ENCODE peak calls at places on chromosomes 5 and 9, in five cellular contexts. A is kidney, O is GM23248, Q is Karpas-422, B is NT2/D1. I is an unnamed sample.

GRCh38 chr5:433836-434235 is 9.1 kb upstream of the EXOC3 start:
- DNase-seq in A (peak), O (no peak), Q (no peak), B (no peak), I (no peak)

GRCh38 chr5:74290634-74291033 is 349.9 kb downstream of the ENC1 start:
- DNase-seq in A (no peak), O (no peak), Q (no peak), B (no peak), I (no peak)

GRCh38 chr9:87337335-87338074 is 160.2 kb upstream of the DAPK1 start:
- DNase-seq in A (no peak), O (peak), Q (no peak), B (peak), I (peak)

GRCh38 chr9:32570262-32570661 is 2.7 kb downstream of the NDUFB6 start:
- DNase-seq in A (no peak), O (no peak), Q (no peak), B (no peak), I (no peak)

GRCh38 chr5:1007221-1007680 is 1.4 kb upstream of the NKD2 start:
- DNase-seq in A (peak), O (no peak), Q (no peak), B (no peak), I (no peak)

GRCh38 chr5:159051431-159052281 is 48.1 kb downstream of the EBF1 start:
- DNase-seq in A (peak), O (peak), Q (peak), B (no peak), I (no peak)

GRCh38 chr9:110198357-110198756 is 9.6 kb downstream of the C9orf152 start:
- DNase-seq in A (no peak), O (no peak), Q (no peak), B (no peak), I (no peak)

GRCh38 chr5:93503598-93504067 is 77.4 kb downstream of the NR2F1-AS1 start:
- DNase-seq in A (no peak), O (peak), Q (no peak), B (no peak), I (no peak)

GRCh38 chr5:179230061-179230461 is 115.2 kb downstream of the ADAMTS2 start:
- DNase-seq in A (no peak), O (no peak), Q (no peak), B (no peak), I (peak)

GRCh38 chr5:139635606-139636206 is 12.4 kb upstream of the CXXC5 start:
- DNase-seq in A (peak), O (peak), Q (peak), B (no peak), I (peak)

GRCh38 chr5:121758640-121759039 is 93.0 kb upstream of the FTMT start:
- DNase-seq in A (no peak), O (no peak), Q (no peak), B (no peak), I (no peak)

GRCh38 chr5:141846031-141846430 is 32.2 kb downstream of the PCDH1 start:
- DNase-seq in A (peak), O (peak), Q (no peak), B (no peak), I (peak)

GRCh38 chr5:159206368-159206767 is 3.0 kb downstream of the RNF145 start:
- DNase-seq in A (no peak), O (peak), Q (peak), B (no peak), I (no peak)

GRCh38 chr5:2071562-2071961 is 188.8 kb upstream of the IRX4 start:
- DNase-seq in A (no peak), O (no peak), Q (no peak), B (no peak), I (no peak)

GRCh38 chr9:86637515-86637914 is 283.3 kb upstream of the TUT7 start:
- DNase-seq in A (no peak), O (peak), Q (peak), B (peak), I (peak)

GRCh38 chr9:79485258-79485657 is 86.5 kb upstream of the TLE4 start:
- DNase-seq in A (no peak), O (no peak), Q (no peak), B (no peak), I (no peak)

GRCh38 chr9:18142964-18143363 is 331.0 kb upstream of the ADAMTSL1 start:
- DNase-seq in A (no peak), O (peak), Q (no peak), B (no peak), I (no peak)

GRCh38 chr9:105132576-105132975 is 111.9 kb upstream of the SLC44A1 start:
- DNase-seq in A (no peak), O (peak), Q (no peak), B (no peak), I (no peak)

GRCh38 chr9:106696804-106697203 is 166.2 kb upstream of the ZNF462 start:
- DNase-seq in A (no peak), O (no peak), Q (no peak), B (no peak), I (no peak)

GRCh38 chr5:169350016-169350415 is 49.1 kb upstream of the SLIT3 start:
- DNase-seq in A (no peak), O (peak), Q (no peak), B (no peak), I (no peak)

GRCh38 chr9:93452710-93453046 is 703 bp downstream of the FAM120AOS start:
- DNase-seq in A (no peak), O (peak), Q (no peak), B (no peak), I (peak)

GRCh38 chr5:9428272-9428671 is 117.6 kb downstream of the SEMA5A start:
- DNase-seq in A (no peak), O (no peak), Q (no peak), B (no peak), I (no peak)

GRCh38 chr5:112228672-112229071 is 190.4 kb downstream of the EPB41L4A start:
- DNase-seq in A (peak), O (peak), Q (no peak), B (no peak), I (no peak)

GRCh38 chr9:1907465-1907864 is 107.7 kb upstream of the SMARCA2 start:
- DNase-seq in A (no peak), O (no peak), Q (no peak), B (no peak), I (no peak)

GRCh38 chr9:22158983-22159382 is 149.9 kb upstream of the CDKN2B start:
- DNase-seq in A (no peak), O (peak), Q (no peak), B (no peak), I (no peak)

GRCh38 chr9:129467739-129468666 is 152.9 kb downstream of the C9orf50 start:
- DNase-seq in A (no peak), O (no peak), Q (no peak), B (no peak), I (no peak)

GRCh38 chr9:127407505-127407868 is 10.5 kb downstream of the SLC2A8 start:
- DNase-seq in A (no peak), O (no peak), Q (no peak), B (no peak), I (no peak)

GRCh38 chr5:39680213-39680612 is 255.4 kb upstream of the DAB2 start:
- DNase-seq in A (no peak), O (no peak), Q (no peak), B (no peak), I (no peak)

GRCh38 chr9:127424669-127424986 is 446 bp downstream of the ZNF79 start:
- DNase-seq in A (no peak), O (no peak), Q (no peak), B (no peak), I (no peak)

GRCh38 chr5:60944904-60945759 is at the start of the genes ERCC8 and NDUFAF2:
- DNase-seq in A (peak), O (peak), Q (peak), B (peak), I (peak)

GRCh38 chr5:72523960-72524582 is 16.9 kb upstream of the ZNF366 start:
- DNase-seq in A (no peak), O (peak), Q (peak), B (peak), I (no peak)

GRCh38 chr5:110544603-110545002 is 181.9 kb downstream of the TMEM232 start:
- DNase-seq in A (no peak), O (peak), Q (no peak), B (no peak), I (no peak)

GRCh38 chr5:116553366-116553765 is 21.3 kb downstream of the SEMA6A start:
- DNase-seq in A (no peak), O (no peak), Q (no peak), B (no peak), I (no peak)

GRCh38 chr9:98906273-98907040 is 37.2 kb upstream of the COL15A1 start:
- DNase-seq in A (peak), O (no peak), Q (no peak), B (no peak), I (no peak)

GRCh38 chr5:24065786-24066185 is 558.4 kb downstream of the PRDM9 start:
- DNase-seq in A (no peak), O (peak), Q (no peak), B (no peak), I (no peak)

GRCh38 chr5:145511351-145511750 is 323.8 kb downstream of the PRELID2 start:
- DNase-seq in A (no peak), O (no peak), Q (no peak), B (no peak), I (no peak)

GRCh38 chr5:6340100-6340499 is 38.2 kb downstream of the MED10 start:
- DNase-seq in A (no peak), O (no peak), Q (no peak), B (no peak), I (no peak)

DNA sequence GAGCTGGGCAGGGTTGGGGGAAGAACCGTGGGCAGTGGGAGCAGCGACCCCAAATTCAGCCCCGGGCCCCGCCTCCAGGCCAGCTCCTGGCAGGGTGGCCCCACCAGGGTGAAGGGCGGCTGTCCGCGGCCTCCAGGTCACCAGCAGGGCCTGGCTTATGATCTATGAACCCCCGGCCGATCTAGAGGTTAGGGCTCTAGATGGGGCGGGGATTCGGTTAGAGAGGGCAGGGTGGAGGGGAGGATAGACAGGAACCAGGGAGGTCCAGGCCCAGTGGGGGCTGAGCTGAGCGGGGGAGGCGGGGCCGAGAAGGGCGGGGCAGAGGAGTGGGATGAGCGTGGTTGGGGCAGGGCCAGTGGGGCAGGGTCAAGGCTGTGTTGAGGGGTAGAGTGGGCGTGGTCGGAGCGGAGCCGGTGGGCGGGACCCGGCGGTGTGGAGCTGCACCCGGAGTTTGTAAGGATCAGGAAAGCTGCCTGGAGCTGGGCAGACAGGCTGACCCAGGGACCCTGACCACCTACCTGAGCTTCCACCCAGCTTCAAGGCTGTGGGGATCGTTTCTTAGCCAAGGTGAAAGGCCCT is 29.3 kb upstream of the OBP2B start:
- DNase-seq in A (peak), O (peak), Q (peak), B (peak), I (peak)
- H3K9ac ChIP-seq in A (no peak), O (peak), Q (no peak), B (peak), I (no peak)

GRCh38 chr9:12933957-12934356 is 159.1 kb downstream of the LURAP1L start:
- DNase-seq in A (no peak), O (peak), Q (no peak), B (no peak), I (no peak)

GRCh38 chr9:12935714-12936113 is 160.9 kb downstream of the LURAP1L start:
- DNase-seq in A (no peak), O (peak), Q (no peak), B (no peak), I (no peak)

GRCh38 chr9:12934515-12935301 is 159.9 kb downstream of the LURAP1L start:
- DNase-seq in A (no peak), O (peak), Q (no peak), B (no peak), I (no peak)

GRCh38 chr9:12930906-12931305 is 156.1 kb downstream of the LURAP1L start:
- DNase-seq in A (no peak), O (peak), Q (no peak), B (no peak), I (peak)
- H3K9ac ChIP-seq in A (no peak), O (no peak), Q (no peak), B (no peak), I (no peak)

GRCh38 chr9:132560604-132561304 is 21.7 kb upstream of the BARHL1 start:
- DNase-seq in A (no peak), O (no peak), Q (no peak), B (no peak), I (peak)

GRCh38 chr9:132557159-132557558 is 25.2 kb upstream of the BARHL1 start:
- DNase-seq in A (no peak), O (no peak), Q (no peak), B (no peak), I (no peak)

GRCh38 chr9:132559711-132560110 is 22.7 kb upstream of the BARHL1 start:
- DNase-seq in A (no peak), O (no peak), Q (no peak), B (no peak), I (no peak)

GRCh38 chr9:132557768-132558167 is 24.6 kb upstream of the BARHL1 start:
- DNase-seq in A (no peak), O (no peak), Q (no peak), B (no peak), I (no peak)

DNA sequence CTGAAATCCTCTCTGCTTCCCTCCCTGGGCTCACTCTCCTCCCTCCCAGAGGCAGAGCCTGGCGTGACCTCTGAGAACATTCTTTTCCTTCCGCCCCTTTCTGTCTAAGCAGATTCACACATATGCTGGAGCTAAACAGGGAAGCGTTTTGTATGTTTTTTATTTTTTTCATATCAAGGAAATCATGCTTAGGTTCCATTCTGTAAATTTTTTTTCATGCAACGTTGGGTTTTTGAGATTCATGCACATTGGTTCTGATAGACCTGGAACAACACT is 20.2 kb upstream of the BARHL1 start:
- DNase-seq in A (no peak), O (no peak), Q (no peak), B (no peak), I (no peak)
- H3K9ac ChIP-seq in A (no peak), O (no peak), Q (no peak), B (no peak), I (no peak)

DNA sequence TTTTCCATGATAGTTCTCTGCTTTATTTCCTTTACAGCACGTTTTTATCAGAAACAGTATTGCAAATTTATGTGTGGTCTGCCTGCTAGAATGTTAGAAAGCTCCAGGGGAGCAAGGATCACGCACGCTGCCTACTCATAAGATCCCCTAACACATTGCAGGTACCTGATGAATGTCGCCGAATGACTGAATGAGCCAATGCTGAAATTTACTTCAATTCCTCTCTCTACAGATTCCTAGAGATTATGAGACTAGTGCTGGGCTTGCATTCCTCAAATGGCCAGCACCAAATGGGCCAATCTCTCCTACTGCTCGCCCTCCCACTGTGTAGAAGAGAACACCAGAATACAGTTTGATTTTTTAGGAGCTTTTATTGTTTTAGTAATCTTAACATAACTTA is 25.6 kb downstream of the SPARC start:
- DNase-seq in A (no peak), O (no peak), Q (no peak), B (no peak), I (no peak)
- H3K9ac ChIP-seq in A (no peak), O (peak), Q (no peak), B (no peak), I (peak)

GRCh38 chr5:114361724-114362196 is at the start of gene KCNN2:
- DNase-seq in A (peak), O (peak), Q (no peak), B (peak), I (peak)

GRCh38 chr5:114362977-114363721 is 1.3 kb downstream of the KCNN2 start:
- DNase-seq in A (peak), O (no peak), Q (no peak), B (no peak), I (peak)

GRCh38 chr5:114360362-114360761 is 1.5 kb upstream of the KCNN2 start:
- DNase-seq in A (no peak), O (no peak), Q (no peak), B (no peak), I (no peak)

GRCh38 chr5:114362197-114362976 is 517 bp downstream of the KCNN2 start:
- DNase-seq in A (peak), O (peak), Q (no peak), B (no peak), I (peak)

DNA sequence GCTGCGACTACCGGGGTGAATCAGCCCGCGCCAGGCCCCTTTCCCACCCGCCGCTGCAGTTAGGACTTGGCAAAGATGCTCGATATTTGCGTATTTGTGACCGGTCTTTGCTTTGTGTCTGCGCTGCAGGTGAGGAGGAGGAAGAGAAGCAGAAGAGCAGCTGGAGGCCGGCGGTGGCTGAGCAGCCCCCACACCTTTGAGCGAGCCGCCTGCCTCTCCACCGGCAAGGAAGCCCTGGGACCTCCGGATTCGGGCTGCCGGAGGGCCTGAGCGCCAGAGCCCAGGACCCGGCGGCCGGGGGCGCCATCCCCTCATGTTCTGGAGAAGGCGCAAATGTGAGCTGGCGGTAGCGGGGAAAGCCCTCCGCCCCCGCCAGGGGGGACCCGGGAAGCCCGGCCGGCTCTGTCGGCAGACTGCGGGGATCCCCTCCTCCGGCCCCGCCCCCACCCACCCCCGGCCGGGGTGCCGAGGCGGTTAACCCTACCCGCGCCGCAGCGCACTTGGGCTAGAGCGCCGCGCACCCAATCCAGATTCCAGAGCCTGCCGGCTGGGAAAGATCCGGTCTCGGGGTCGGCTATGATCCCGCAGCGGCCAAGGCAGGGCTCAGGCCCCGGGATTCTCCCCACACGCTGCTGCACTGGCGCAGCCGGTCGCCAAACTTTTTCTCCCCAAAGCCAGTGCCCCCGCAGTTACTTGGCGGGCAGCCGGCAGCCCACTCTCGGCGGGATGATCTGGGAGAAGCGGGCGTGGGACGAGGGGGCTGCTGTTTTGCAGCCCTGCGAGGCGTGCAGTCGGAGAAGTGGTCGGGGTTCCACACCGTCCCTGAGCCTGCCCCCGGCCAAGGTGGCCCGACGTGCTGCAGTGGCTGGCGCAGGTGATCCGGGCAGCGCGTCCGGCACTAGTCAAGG is 800 bp upstream of the KCNN2 start:
- DNase-seq in A (peak), O (no peak), Q (peak), B (peak), I (peak)
- H3K9ac ChIP-seq in A (no peak), O (no peak), Q (no peak), B (peak), I (no peak)

GRCh38 chr9:136543830-136544548 is 1.9 kb downstream of the NOTCH1 start:
- DNase-seq in A (no peak), O (no peak), Q (no peak), B (no peak), I (no peak)
- H3K9ac ChIP-seq in A (no peak), O (peak), Q (no peak), B (peak), I (peak)